ENCODE peak calls at places on chromosomes 12 and 14, in five cellular contexts. A is MM.1S, J is lower lobe of right lung, P is stomach, T is GM23338. B is an unnamed sample.

GRCh38 chr12:6063379-6063735 is 61.1 kb downstream of the VWF start:
- DNase-seq in A (no peak), T (no peak), J (no peak), P (no peak), B (no peak)

GRCh38 chr12:39103552-39104165 is 198.3 kb upstream of the CPNE8 start:
- DNase-seq in T (peak), J (no peak), A (peak), P (no peak), B (peak)

GRCh38 chr12:121793501-121793835 is at the start of gene RHOF:
- DNase-seq in P (peak), J (peak), A (peak), T (peak), B (no peak)

GRCh38 chr14:104794641-104795467 is 694 bp downstream of the AKT1 start:
- DNase-seq in J (peak), T (peak), A (peak), P (peak), B (peak)

GRCh38 chr12:67400742-67401141 is 131.6 kb downstream of the CAND1 start:
- DNase-seq in A (no peak), P (no peak), T (no peak), J (no peak), B (no peak)

GRCh38 chr12:5630101-5630500 is 198.2 kb downstream of the NTF3 start:
- DNase-seq in P (no peak), A (no peak), T (no peak), J (no peak), B (no peak)

GRCh38 chr12:72134934-72135333 is 137.2 kb upstream of the TRHDE start:
- DNase-seq in A (no peak), P (no peak), T (no peak), J (no peak), B (no peak)

GRCh38 chr14:65392296-65392695 is 20.2 kb upstream of the FUT8 start:
- DNase-seq in A (no peak), J (no peak), T (no peak), P (no peak), B (no peak)

GRCh38 chr14:86708846-86709339 is 1178.9 kb downstream of the FLRT2 start:
- DNase-seq in J (no peak), A (no peak), P (no peak), T (no peak), B (no peak)

GRCh38 chr12:132244724-132245295 is 84.6 kb downstream of the GALNT9 start:
- DNase-seq in J (peak), P (no peak), A (no peak), T (no peak), B (no peak)

GRCh38 chr14:71319646-71320045 is 412.4 kb downstream of the PCNX1 start:
- DNase-seq in P (no peak), T (peak), A (peak), J (no peak), B (peak)

GRCh38 chr12:96698521-96698920 is 208.5 kb upstream of the NEDD1 start:
- DNase-seq in P (no peak), T (peak), J (no peak), A (no peak), B (no peak)

GRCh38 chr14:79011091-79011919 is 841.1 kb downstream of the NRXN3 start:
- DNase-seq in J (no peak), P (no peak), A (no peak), T (peak), B (peak)

GRCh38 chr14:99069946-99070345 is 202.1 kb downstream of the BCL11B start:
- DNase-seq in A (no peak), J (no peak), P (no peak), T (no peak), B (no peak)

GRCh38 chr12:19575307-19576243 is 136.3 kb downstream of the AEBP2 start:
- DNase-seq in T (no peak), A (no peak), J (peak), P (peak), B (no peak)

GRCh38 chr12:130709151-130710000 is 6.7 kb downstream of the RIMBP2 start:
- DNase-seq in A (no peak), J (no peak), P (peak), T (no peak), B (peak)

GRCh38 chr14:39276579-39277114 is 42.9 kb downstream of the MIA2 start:
- DNase-seq in P (no peak), A (no peak), T (no peak), J (no peak), B (no peak)

GRCh38 chr14:38873923-38874612 is 229.0 kb downstream of the SEC23A start:
- DNase-seq in P (no peak), J (no peak), A (peak), T (no peak), B (no peak)

GRCh38 chr14:89366580-89367448 is 50.2 kb downstream of the FOXN3 start:
- DNase-seq in J (no peak), T (no peak), P (no peak), A (no peak), B (peak)

GRCh38 chr14:101369916-101370592 is 191.2 kb upstream of the DIO3 start:
- DNase-seq in P (no peak), A (no peak), T (no peak), J (no peak), B (peak)

GRCh38 chr14:56143025-56143424 is 24.8 kb downstream of the PELI2 start:
- DNase-seq in A (no peak), T (no peak), P (no peak), J (no peak), B (no peak)

GRCh38 chr14:23601424-23601823 is 22.8 kb upstream of the JPH4 start:
- DNase-seq in A (no peak), T (no peak), P (no peak), J (no peak), B (no peak)

GRCh38 chr14:105866841-105867321 is 340.5 kb downstream of the TMEM121 start:
- DNase-seq in A (no peak), J (no peak), P (peak), T (no peak), B (no peak)

GRCh38 chr14:59816931-59817330 is 53.6 kb downstream of the RTN1 start:
- DNase-seq in A (no peak), J (no peak), P (no peak), T (no peak), B (no peak)

GRCh38 chr14:61281186-61281676 is at the start of gene TMEM30B:
- DNase-seq in A (no peak), T (peak), J (peak), P (peak), B (peak)

GRCh38 chr14:99234982-99235491 is 37.0 kb downstream of the BCL11B start:
- DNase-seq in J (no peak), A (no peak), P (no peak), T (peak), B (no peak)

GRCh38 chr14:57831981-57832380 is 33.9 kb downstream of the SLC35F4 start:
- DNase-seq in J (no peak), T (peak), P (no peak), A (no peak), B (no peak)

GRCh38 chr14:37198907-37199306 is 1.2 kb downstream of the MIPOL1 start:
- DNase-seq in A (no peak), J (no peak), T (no peak), P (no peak), B (no peak)

DNA sequence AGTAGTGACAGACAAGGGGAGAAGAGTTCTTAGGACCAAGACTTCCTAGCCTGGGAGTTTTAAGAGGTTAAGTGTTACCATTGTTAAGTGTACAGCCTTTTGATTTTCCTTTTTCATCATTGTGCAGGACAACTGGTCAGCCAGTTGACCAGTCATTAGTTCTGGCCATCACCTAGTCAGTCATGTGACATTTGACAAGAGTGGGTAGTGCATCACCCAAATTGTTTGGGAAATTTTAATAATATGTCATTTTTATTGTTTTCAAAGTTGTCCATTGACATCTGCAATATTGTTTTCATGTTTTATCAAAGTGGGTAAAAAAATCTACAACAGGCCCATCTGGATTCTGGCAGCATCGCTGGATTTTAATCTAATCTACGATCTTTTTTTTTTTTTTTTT is 15.5 kb downstream of the SINHCAF start:
- DNase-seq in J (no peak), P (no peak), A (no peak), T (no peak), B (no peak)
- H3K27ac ChIP-seq in J (no peak), P (no peak), A (no peak), T (peak), B (no peak)

DNA sequence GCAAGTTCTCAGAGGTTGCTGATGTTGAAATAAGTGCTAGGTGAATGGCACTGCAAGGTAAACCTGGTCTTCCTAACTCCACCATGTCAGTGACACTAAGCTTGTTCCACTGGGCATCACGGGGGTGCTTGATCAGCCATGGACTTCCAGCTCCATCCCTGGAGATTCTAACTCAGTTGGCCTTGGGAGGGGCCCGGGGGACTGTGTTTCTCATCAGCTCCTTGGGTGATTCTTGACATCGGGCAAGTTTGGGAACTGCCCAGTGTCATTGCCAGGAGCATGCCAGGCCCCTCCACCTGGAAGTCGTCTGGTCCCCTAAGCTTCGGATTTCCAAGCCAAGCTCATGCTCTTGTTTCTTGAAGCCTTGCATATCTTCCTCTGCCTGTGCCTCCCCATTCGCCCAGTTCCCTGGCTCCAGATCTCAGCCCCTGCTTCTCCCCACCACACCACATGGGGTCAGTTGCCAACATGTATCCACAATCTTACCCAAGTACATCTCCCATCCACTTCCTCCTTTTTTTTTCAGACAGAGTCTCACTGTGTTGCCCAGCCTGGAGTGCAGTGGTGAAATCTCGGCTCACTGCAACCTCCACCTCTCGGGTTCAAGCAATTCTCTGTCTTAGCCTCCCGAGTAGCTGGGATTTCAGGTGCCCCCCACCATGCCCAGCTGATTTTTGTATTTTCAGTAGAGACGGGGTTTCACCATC is 30.7 kb upstream of the RFLNA start:
- DNase-seq in T (no peak), A (no peak), P (no peak), J (no peak), B (no peak)
- H3K27ac ChIP-seq in T (no peak), A (no peak), P (no peak), J (no peak), B (no peak)

DNA sequence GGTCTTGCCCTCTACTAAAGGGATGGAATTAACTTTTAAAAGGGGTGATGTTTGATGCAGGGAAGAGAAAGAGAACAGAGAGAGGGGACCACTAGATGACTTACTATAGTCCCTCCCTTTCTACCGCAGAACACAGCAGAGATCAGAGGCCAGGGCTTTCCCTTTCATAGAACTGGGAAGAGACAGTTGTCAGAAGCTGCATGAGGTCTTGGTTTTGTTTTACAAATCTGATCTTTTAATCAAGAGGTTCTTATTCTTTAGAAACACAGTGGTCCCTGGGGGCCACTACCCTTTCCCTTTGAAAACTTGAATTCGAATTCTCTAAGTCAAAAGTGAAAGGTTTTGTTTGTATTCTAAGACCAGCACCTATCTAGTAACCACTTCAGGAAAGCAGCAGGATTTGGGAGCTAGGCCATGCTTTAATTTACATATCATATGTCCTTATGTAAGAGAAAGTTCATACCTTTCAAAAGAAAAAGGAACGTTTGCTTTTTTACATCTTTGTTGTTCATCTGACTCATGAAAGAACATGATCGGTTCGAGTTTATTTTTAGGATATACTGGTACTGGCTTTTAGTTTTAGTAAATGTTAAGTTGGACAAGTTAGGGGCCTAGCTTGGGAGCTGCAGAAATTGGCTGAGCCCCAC is 6.3 kb downstream of the FBXL14 start:
- DNase-seq in P (no peak), T (peak), A (no peak), J (no peak), B (no peak)
- H3K27ac ChIP-seq in P (peak), T (no peak), A (no peak), J (no peak), B (no peak)

GRCh38 chr12:118271770-118272417 is 100.8 kb downstream of the TAOK3 start:
- DNase-seq in A (no peak), P (no peak), T (no peak), J (no peak), B (no peak)
- H3K27ac ChIP-seq in A (no peak), P (no peak), T (no peak), J (peak), B (no peak)

DNA sequence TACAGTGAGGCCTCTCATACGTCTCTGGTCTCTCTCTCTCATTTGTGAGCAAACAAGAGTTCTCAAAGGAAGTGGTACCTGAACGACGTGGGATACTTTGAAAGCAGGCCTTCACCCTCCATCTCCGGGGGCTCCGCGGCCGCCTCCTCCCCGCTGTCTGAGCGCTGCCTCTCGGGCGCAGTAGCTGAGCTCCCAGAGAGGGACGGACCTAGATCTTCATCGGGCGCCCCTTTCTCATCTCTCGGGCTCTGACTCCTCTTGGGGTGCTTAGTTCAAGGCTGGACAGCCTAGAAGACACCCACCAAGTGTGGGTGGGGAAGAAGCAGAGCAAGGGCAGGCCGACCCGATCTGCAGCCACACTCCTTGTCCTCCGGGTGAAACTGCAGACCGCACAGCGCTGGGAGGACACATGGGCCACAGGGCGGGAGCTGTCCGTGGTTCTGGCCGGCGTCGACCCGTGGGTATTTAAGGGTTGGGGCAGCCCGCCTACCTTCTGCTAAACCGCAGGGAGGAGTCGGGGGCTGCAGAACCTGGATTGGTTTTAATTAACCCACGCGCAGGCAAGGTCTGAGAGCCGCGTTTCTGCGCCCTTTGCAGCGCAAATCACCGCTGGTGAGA is 92.7 kb downstream of the PAH start:
- DNase-seq in A (no peak), T (peak), P (no peak), J (peak), B (peak)
- H3K27ac ChIP-seq in A (no peak), T (no peak), P (no peak), J (no peak), B (no peak)

GRCh38 chr14:96273629-96274028 is 17.6 kb downstream of the BDKRB1 start:
- DNase-seq in J (no peak), P (no peak), A (no peak), T (no peak), B (no peak)
- H3K27ac ChIP-seq in J (no peak), P (peak), A (no peak), T (no peak), B (no peak)

GRCh38 chr14:69620211-69620611 is 8.8 kb downstream of the SUSD6 start:
- DNase-seq in P (no peak), T (no peak), J (no peak), A (no peak), B (no peak)

GRCh38 chr14:69615471-69616407 is 4.3 kb downstream of the SUSD6 start:
- DNase-seq in A (peak), J (no peak), T (no peak), P (peak), B (peak)

GRCh38 chr14:69616408-69616773 is 5.0 kb downstream of the SUSD6 start:
- DNase-seq in A (no peak), P (no peak), T (no peak), J (no peak), B (no peak)

GRCh38 chr14:69619007-69619406 is 7.6 kb downstream of the SUSD6 start:
- DNase-seq in T (no peak), J (no peak), P (no peak), A (no peak), B (no peak)

DNA sequence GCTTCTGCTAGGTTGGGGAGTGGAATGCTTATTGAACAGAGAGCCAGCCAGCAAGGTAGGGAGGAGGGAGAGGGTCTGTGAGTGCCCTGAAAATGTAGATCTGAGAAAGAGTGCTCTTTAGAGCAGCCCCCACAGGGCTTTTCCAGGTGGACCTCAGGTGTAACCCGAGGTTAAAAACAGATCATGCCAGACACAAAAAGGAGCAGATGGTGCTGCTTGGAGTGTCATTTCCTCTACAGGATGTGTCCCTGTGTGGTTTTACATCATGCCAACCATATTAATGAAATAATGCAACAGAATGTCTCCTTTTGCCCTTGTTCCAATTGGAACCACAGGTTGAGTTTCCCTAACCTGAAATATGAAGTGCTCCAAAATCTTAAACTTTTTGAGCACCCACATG is 6.4 kb downstream of the SUSD6 start:
- DNase-seq in J (no peak), A (no peak), T (no peak), P (no peak), B (no peak)
- H3K27ac ChIP-seq in J (peak), A (peak), T (no peak), P (no peak), B (no peak)

GRCh38 chr12:110115675-110116074 is 8.5 kb upstream of the IFT81 start:
- DNase-seq in P (no peak), A (no peak), T (no peak), J (no peak), B (no peak)

GRCh38 chr12:110116623-110117022 is 7.5 kb upstream of the IFT81 start:
- DNase-seq in J (no peak), T (no peak), P (no peak), A (no peak), B (no peak)

GRCh38 chr12:110114596-110114995 is 9.6 kb upstream of the IFT81 start:
- DNase-seq in T (no peak), P (no peak), J (no peak), A (no peak), B (no peak)

GRCh38 chr12:110120878-110121277 is 3.3 kb upstream of the IFT81 start:
- DNase-seq in T (no peak), P (no peak), A (no peak), J (no peak), B (no peak)

GRCh38 chr12:110117948-110118685 is 6.0 kb upstream of the IFT81 start:
- DNase-seq in J (no peak), T (no peak), P (no peak), A (no peak), B (peak)
- H3K27ac ChIP-seq in J (no peak), T (no peak), P (peak), A (no peak), B (peak)

GRCh38 chr14:81465507-81466228 is 65.5 kb upstream of the STON2 start:
- DNase-seq in P (no peak), A (no peak), J (peak), T (no peak), B (no peak)

GRCh38 chr14:81464253-81465001 is 64.3 kb upstream of the STON2 start:
- DNase-seq in P (no peak), A (peak), T (peak), J (no peak), B (peak)

GRCh38 chr14:81471062-81471461 is 62.6 kb downstream of the SEL1L start:
- DNase-seq in P (no peak), T (no peak), J (no peak), A (peak), B (no peak)

GRCh38 chr14:81472096-81472800 is 61.4 kb downstream of the SEL1L start:
- DNase-seq in T (peak), P (no peak), A (peak), J (no peak), B (no peak)

DNA sequence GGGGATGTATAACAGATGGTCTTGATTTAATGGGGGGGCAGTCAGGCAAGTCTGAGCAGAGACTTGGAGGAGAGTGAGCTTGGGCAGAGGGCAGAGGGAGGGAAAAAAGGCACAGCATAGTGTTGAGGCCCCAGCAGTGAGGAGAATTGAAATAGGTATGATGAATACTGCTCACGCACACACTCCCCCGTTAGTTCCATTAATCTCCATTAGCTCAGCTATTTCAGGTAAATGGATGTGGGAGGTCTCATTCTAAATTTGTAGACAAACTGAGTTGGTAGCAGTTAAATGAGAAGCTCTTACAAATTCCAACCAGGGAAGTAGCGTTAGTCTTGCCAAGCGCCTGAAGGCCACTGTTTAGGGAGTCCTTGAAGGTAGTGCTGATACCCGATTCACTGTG is 66.7 kb upstream of the STON2 start:
- DNase-seq in A (no peak), J (no peak), T (no peak), P (no peak), B (no peak)
- H3K27ac ChIP-seq in A (no peak), J (no peak), T (no peak), P (no peak), B (no peak)

GRCh38 chr12:109102491-109102890 is 5.1 kb downstream of the UNG start:
- DNase-seq in T (no peak), P (no peak), A (no peak), J (no peak), B (no peak)
- H3K27ac ChIP-seq in T (no peak), P (peak), A (no peak), J (no peak), B (no peak)

B was measured in testis.